ENCODE peak calls at places on chromosome 16, in eight cellular contexts. Y, A, J, S, I, B, W and E are unnamed samples. For H3K27me3, the result is how much of the 10 kb centered on the place peaks cover.

GRCh38 chr16:88805340-88805715 is 1.7 kb downstream of the CDT1 start:
- DNase-seq in Y (no peak), A (no peak), J (no peak), S (no peak), I (no peak), B (peak), W (no peak), E (no peak)

GRCh38 chr16:83933885-83934683 is 19.0 kb upstream of the OSGIN1 start:
- DNase-seq in Y (no peak), A (no peak), J (no peak), S (no peak), I (no peak), B (no peak), W (no peak), E (no peak)

GRCh38 chr16:1105888-1106620 is 10.0 kb upstream of the C1QTNF8 start:
- DNase-seq in Y (no peak), A (peak), J (peak), S (peak), I (peak), B (peak), W (no peak), E (peak)

GRCh38 chr16:67965668-67966548 is 2.5 kb downstream of the SLC12A4 start:
- DNase-seq in Y (no peak), A (no peak), J (no peak), S (no peak), I (no peak), B (no peak), W (no peak), E (no peak)

GRCh38 chr16:53220585-53220984 is 165.8 kb downstream of the CHD9 start:
- DNase-seq in Y (no peak), A (no peak), J (no peak), S (no peak), I (peak), B (no peak), W (no peak), E (no peak)

GRCh38 chr16:67339453-67339852 is 12.8 kb downstream of the LRRC36 start:
- DNase-seq in Y (no peak), A (no peak), J (no peak), S (no peak), I (peak), B (no peak), W (peak), E (no peak)

GRCh38 chr16:49961087-49961486 is 63.9 kb upstream of the CNEP1R1 start:
- DNase-seq in Y (no peak), A (no peak), J (no peak), S (no peak), I (no peak), B (no peak), W (no peak), E (no peak)

GRCh38 chr16:3065069-3065741 is at the start of gene IL32:
- DNase-seq in Y (peak), A (peak), J (peak), S (peak), I (no peak), B (no peak), W (no peak), E (peak)

GRCh38 chr16:8611886-8612595 is 9.5 kb upstream of the METTL22 start:
- DNase-seq in Y (no peak), A (no peak), J (no peak), S (no peak), I (no peak), B (no peak), W (no peak), E (no peak)

GRCh38 chr16:66906916-66907836 is 11.5 kb downstream of the CDH16 start:
- DNase-seq in Y (no peak), A (no peak), J (no peak), S (no peak), I (no peak), B (peak), W (no peak), E (no peak)

GRCh38 chr16:84806256-84806889 is 13.4 kb upstream of the CRISPLD2 start:
- DNase-seq in Y (peak), A (no peak), J (no peak), S (peak), I (no peak), B (peak), W (no peak), E (no peak)

GRCh38 chr16:57277586-57277985 is 6.9 kb downstream of the PLLP start:
- DNase-seq in Y (peak), A (peak), J (peak), S (no peak), I (no peak), B (no peak), W (peak), E (peak)

GRCh38 chr16:88477631-88478030 is 24.6 kb downstream of the ZFPM1 start:
- DNase-seq in Y (no peak), A (no peak), J (no peak), S (no peak), I (no peak), B (no peak), W (no peak), E (no peak)

GRCh38 chr16:89287777-89288576 is 70.5 kb downstream of the ZNF778 start:
- DNase-seq in Y (no peak), A (no peak), J (no peak), S (no peak), I (no peak), B (no peak), W (no peak), E (no peak)

GRCh38 chr16:69619514-69619913 is 53.7 kb downstream of the NFAT5 start:
- DNase-seq in Y (no peak), A (no peak), J (no peak), S (no peak), I (no peak), B (no peak), W (no peak), E (no peak)

GRCh38 chr16:67946966-67947558 is 3.1 kb upstream of the LCAT start:
- DNase-seq in Y (no peak), A (no peak), J (no peak), S (no peak), I (no peak), B (no peak), W (no peak), E (no peak)

GRCh38 chr16:17784073-17784472 is 313.3 kb upstream of the XYLT1 start:
- DNase-seq in Y (no peak), A (no peak), J (no peak), S (no peak), I (peak), B (no peak), W (no peak), E (peak)

GRCh38 chr16:10920726-10921427 is 21.4 kb downstream of the DEXI start:
- DNase-seq in Y (no peak), A (no peak), J (no peak), S (no peak), I (no peak), B (peak), W (no peak), E (no peak)
- H3K27ac ChIP-seq in Y (no peak), A (no peak), J (no peak), S (no peak), I (no peak), B (peak), W (no peak), E (no peak)

GRCh38 chr16:29198231-29198630 is 208.3 kb downstream of the NPIPB11 start:
- DNase-seq in Y (no peak), A (no peak), J (no peak), S (no peak), I (no peak), B (no peak), W (no peak), E (no peak)
- H3K27me3 ChIP-seq in Y (under half), A (under half), J (under half), S (under half), I (under half), B (under half), W (under half), E (under half)

GRCh38 chr16:23679274-23679985 is 741 bp downstream of the PLK1 start:
- DNase-seq in Y (peak), A (no peak), J (no peak), S (no peak), I (peak), B (peak), W (no peak), E (peak)
- H3K27ac ChIP-seq in Y (peak), A (no peak), J (no peak), S (peak), I (peak), B (no peak), W (peak), E (peak)

GRCh38 chr16:55325458-55326109 is 1.6 kb downstream of the IRX6 start:
- DNase-seq in Y (no peak), A (no peak), J (no peak), S (no peak), I (peak), B (no peak), W (no peak), E (no peak)
- H3K27me3 ChIP-seq in Y (under half), A (half or more), J (under half), S (under half), I (half or more), B (half or more), W (under half), E (under half)

DNA sequence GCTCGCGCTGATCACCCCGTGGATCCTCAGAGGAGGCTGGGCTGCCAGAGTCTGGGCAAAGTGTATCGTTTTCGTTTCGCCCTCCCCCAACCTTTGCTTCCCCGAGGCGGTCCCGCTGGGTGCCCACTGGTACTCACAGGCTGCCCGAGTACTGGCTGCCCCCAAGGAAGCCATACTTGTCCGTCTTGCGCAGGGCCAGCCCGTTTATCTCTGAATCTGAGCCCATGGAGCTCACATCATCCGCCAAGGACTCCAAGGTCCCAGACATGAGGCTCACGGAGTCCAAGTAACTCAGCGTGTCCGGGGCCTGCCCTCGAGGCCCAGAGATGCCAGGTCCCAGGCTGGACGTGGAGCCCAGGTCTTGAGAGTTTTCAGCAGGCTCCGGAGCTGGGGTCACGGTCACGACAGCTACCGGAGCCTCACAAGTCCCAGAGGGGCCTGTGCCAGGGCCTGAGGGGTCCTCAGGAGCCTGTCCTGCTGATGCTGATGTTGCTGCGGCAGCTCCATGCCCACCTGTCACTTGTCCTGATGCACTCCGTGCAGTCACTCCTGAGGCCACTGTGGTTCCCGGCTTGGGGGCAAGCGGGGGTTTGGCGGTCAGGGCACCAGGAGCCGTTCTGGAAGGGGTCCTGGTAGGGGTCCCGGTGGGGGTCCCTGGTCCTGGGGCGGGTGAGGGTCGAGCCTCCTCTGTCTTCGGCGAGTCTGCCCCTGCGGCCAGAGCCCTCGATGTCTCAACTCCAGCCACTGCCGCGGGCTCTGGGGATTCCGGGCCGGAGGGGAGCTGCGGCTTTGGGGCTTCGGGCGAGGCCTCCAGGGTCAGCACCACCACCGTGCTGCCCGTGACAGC is 980 bp downstream of the TBC1D10B start:
- DNase-seq in Y (peak), A (no peak), J (no peak), S (no peak), I (peak), B (peak), W (no peak), E (peak)
- H3K27ac ChIP-seq in Y (no peak), A (peak), J (peak), S (peak), I (no peak), B (peak), W (peak), E (peak)

GRCh38 chr16:9949396-9949795 is 232.8 kb downstream of the GRIN2A start:
- DNase-seq in Y (no peak), A (no peak), J (no peak), S (no peak), I (no peak), B (no peak), W (no peak), E (no peak)

GRCh38 chr16:9943121-9943520 is 239.1 kb downstream of the GRIN2A start:
- DNase-seq in Y (no peak), A (no peak), J (no peak), S (no peak), I (no peak), B (no peak), W (no peak), E (no peak)

GRCh38 chr16:9941245-9941644 is 241.0 kb downstream of the GRIN2A start:
- DNase-seq in Y (no peak), A (no peak), J (no peak), S (no peak), I (no peak), B (no peak), W (no peak), E (no peak)

GRCh38 chr16:9948933-9949332 is 233.3 kb downstream of the GRIN2A start:
- DNase-seq in Y (no peak), A (no peak), J (no peak), S (no peak), I (no peak), B (no peak), W (no peak), E (no peak)

DNA sequence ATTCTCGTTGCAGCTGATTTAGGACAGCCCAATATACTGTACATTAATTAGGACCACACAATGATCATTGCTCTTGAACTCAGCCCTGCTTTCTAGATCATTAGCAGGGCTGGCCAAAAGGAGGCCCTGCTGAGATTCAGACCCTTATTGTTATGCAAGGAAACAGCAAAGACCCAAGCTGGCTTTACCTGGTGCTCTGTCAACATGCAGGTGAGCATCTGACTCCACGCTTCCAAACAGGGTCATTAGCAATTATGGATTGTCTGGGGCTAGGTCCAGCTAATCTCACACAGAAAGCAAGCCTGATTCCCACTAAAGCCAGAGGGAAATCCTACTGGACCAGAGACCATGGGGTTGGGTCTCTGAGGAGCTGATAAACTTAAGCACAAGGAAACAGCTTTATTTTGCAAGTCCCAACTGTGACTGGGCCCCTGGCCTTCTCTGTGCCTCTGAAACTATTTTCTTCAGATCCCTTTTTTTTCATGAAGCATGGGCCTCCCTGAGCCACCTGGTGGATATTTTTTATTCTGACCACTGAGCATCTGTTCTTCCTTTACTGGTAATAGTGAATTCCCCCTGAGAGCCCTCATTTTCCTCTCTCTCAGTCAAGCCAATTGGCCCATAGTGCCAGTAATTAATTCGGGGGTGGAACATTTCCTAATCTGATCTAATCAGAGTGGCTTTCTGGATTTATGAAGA is 236.1 kb downstream of the GRIN2A start:
- DNase-seq in Y (no peak), A (no peak), J (no peak), S (no peak), I (peak), B (no peak), W (no peak), E (no peak)
- H3K27me3 ChIP-seq in Y (under half), A (under half), J (under half), S (under half), I (under half), B (under half), W (under half), E (under half)

GRCh38 chr16:4505356-4506153 is 29.4 kb downstream of the HMOX2 start:
- DNase-seq in Y (no peak), A (peak), J (peak), S (peak), I (no peak), B (peak), W (no peak), E (no peak)

GRCh38 chr16:4499196-4499555 is 23.0 kb downstream of the HMOX2 start:
- DNase-seq in Y (no peak), A (no peak), J (no peak), S (no peak), I (no peak), B (no peak), W (no peak), E (no peak)

GRCh38 chr16:4500283-4500682 is 24.1 kb downstream of the HMOX2 start:
- DNase-seq in Y (peak), A (no peak), J (no peak), S (peak), I (no peak), B (no peak), W (peak), E (no peak)

GRCh38 chr16:4498546-4499195 is 22.5 kb downstream of the HMOX2 start:
- DNase-seq in Y (no peak), A (no peak), J (no peak), S (no peak), I (no peak), B (no peak), W (no peak), E (no peak)

GRCh38 chr16:4501071-4501478 is 24.9 kb downstream of the HMOX2 start:
- DNase-seq in Y (peak), A (no peak), J (no peak), S (peak), I (no peak), B (no peak), W (no peak), E (no peak)
- H3K27ac ChIP-seq in Y (peak), A (peak), J (no peak), S (peak), I (no peak), B (no peak), W (no peak), E (no peak)

GRCh38 chr16:61993076-61993475 is 43.2 kb downstream of the CDH8 start:
- DNase-seq in Y (no peak), A (no peak), J (no peak), S (no peak), I (no peak), B (no peak), W (no peak), E (no peak)

DNA sequence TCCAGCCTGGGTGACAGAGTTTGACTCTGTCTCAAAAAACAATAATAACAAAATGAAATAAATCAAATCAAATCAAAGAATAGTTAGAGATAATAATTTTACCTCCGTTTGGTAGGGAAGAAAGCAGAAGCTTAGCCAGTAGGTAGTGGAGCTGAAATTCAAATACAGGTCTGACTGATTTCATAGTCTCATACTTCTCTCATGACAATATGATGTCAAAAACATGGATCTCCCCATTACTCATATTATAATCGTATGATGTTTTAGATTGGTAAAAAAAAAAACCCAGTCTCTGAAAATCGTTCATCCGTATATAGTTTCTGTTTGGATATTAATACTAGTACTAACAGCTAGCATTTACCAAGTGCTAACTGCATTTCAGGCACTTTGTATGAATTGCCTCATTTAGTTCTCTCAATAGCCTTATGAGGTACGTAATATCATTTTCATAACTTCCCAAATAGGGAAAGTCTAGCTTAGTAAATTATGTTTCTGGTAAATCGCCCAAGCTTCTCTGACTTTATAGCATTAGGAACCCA is 48.7 kb downstream of the CDH8 start:
- DNase-seq in Y (no peak), A (no peak), J (no peak), S (no peak), I (no peak), B (no peak), W (no peak), E (no peak)
- H3K27me3 ChIP-seq in Y (under half), A (under half), J (under half), S (under half), I (under half), B (under half), W (under half), E (under half)

DNA sequence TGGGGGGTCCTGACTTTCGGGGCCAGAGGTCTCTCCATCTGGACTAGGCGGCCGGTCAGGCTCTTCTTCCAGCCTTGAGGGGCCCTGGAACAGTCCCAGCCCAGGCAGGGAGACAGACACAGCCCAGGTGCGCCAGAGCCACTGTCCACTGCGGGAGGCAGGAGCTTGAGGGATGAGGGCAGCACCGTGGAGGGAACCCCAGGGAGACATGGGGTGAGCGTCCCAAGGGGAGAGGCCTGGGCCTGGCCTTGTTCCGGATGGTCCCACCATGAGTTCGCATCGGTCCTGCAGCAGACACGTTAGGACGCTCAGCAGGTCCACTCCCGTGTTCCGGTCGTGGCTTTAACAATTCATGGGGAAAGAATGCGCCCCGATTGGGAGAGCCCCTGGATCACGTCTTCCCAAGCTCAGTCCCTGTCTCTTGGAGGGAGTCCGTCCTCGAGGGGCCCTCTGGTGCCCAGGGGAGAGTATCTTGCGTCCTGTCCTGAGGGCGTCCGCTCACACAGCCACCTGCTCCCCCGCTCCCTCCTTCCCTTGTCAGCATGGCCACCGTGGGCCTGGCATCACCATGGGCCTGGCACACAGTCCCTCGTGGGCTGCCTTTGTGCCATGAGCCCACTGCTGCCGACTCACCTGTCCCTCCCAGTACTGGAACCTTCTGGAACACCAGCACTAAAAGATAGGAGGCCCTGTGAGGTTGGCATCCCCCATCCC is 6.7 kb upstream of the NUDT16L1 start:
- DNase-seq in Y (no peak), A (no peak), J (no peak), S (no peak), I (no peak), B (peak), W (no peak), E (no peak)
- H3K27ac ChIP-seq in Y (no peak), A (no peak), J (no peak), S (no peak), I (no peak), B (no peak), W (no peak), E (no peak)

GRCh38 chr16:86593913-86594312 is 15.6 kb downstream of the FOXL1 start:
- DNase-seq in Y (no peak), A (no peak), J (no peak), S (no peak), I (no peak), B (no peak), W (no peak), E (no peak)

GRCh38 chr16:86595983-86596605 is 17.7 kb downstream of the FOXL1 start:
- DNase-seq in Y (no peak), A (no peak), J (no peak), S (no peak), I (no peak), B (no peak), W (no peak), E (no peak)

GRCh38 chr16:86597126-86597879 is 19.0 kb downstream of the FOXL1 start:
- DNase-seq in Y (no peak), A (no peak), J (no peak), S (no peak), I (no peak), B (no peak), W (no peak), E (no peak)

GRCh38 chr16:86597880-86598606 is 19.7 kb downstream of the FOXL1 start:
- DNase-seq in Y (no peak), A (no peak), J (no peak), S (no peak), I (no peak), B (no peak), W (no peak), E (no peak)

GRCh38 chr16:86594712-86595111 is 16.4 kb downstream of the FOXL1 start:
- DNase-seq in Y (no peak), A (no peak), J (no peak), S (no peak), I (no peak), B (no peak), W (no peak), E (no peak)
- H3K27me3 ChIP-seq in Y (under half), A (under half), J (under half), S (under half), I (under half), B (half or more), W (half or more), E (under half)